ENCODE peak calls at places on chromosomes 4 and X, in four cellular contexts. One of them, this sample, is unnamed.

GRCh38 chrX:114390251-114390796 is 193.6 kb upstream of the HTR2C start:
- DNase-seq in upper lobe of left lung: peak
- DNase-seq in dorsolateral prefrontal cortex: no peak
- DNase-seq in AG09309: no peak
- DNase-seq in this sample: no peak

GRCh38 chrX:108114541-108114940 is 23.0 kb downstream of the ATG4A start:
- DNase-seq in upper lobe of left lung: no peak
- DNase-seq in dorsolateral prefrontal cortex: no peak
- DNase-seq in AG09309: no peak
- DNase-seq in this sample: no peak

GRCh38 chr4:121379276-121379675 is 1.5 kb downstream of the QRFPR start:
- DNase-seq in upper lobe of left lung: no peak
- DNase-seq in dorsolateral prefrontal cortex: no peak
- DNase-seq in AG09309: no peak
- DNase-seq in this sample: no peak

GRCh38 chr4:22483551-22483981 is 32.3 kb downstream of the ADGRA3 start:
- DNase-seq in upper lobe of left lung: no peak
- DNase-seq in dorsolateral prefrontal cortex: no peak
- DNase-seq in AG09309: peak
- DNase-seq in this sample: no peak

GRCh38 chr4:1716065-1716945 is 4.2 kb upstream of the SLBP start:
- DNase-seq in upper lobe of left lung: peak
- DNase-seq in dorsolateral prefrontal cortex: peak
- DNase-seq in AG09309: no peak
- DNase-seq in this sample: peak

GRCh38 chrX:133749951-133750350 is 235.4 kb downstream of the GPC3 start:
- DNase-seq in upper lobe of left lung: no peak
- DNase-seq in dorsolateral prefrontal cortex: no peak
- DNase-seq in AG09309: no peak
- DNase-seq in this sample: no peak

GRCh38 chr4:6272863-6273660 is 3.4 kb downstream of the WFS1 start:
- DNase-seq in upper lobe of left lung: peak
- DNase-seq in dorsolateral prefrontal cortex: no peak
- DNase-seq in AG09309: peak
- DNase-seq in this sample: no peak

GRCh38 chrX:12758291-12758690 is 32.9 kb upstream of the PRPS2 start:
- DNase-seq in upper lobe of left lung: no peak
- DNase-seq in dorsolateral prefrontal cortex: no peak
- DNase-seq in AG09309: no peak
- DNase-seq in this sample: no peak

GRCh38 chrX:50700921-50701320 is 113.1 kb downstream of the SHROOM4 start:
- DNase-seq in upper lobe of left lung: no peak
- DNase-seq in dorsolateral prefrontal cortex: no peak
- DNase-seq in AG09309: no peak
- DNase-seq in this sample: no peak

GRCh38 chrX:148495156-148495555 is 5.3 kb upstream of the AFF2 start:
- DNase-seq in upper lobe of left lung: no peak
- DNase-seq in dorsolateral prefrontal cortex: no peak
- DNase-seq in AG09309: no peak
- DNase-seq in this sample: no peak

GRCh38 chr4:15695240-15695699 is 7.6 kb upstream of the BST1 start:
- DNase-seq in upper lobe of left lung: no peak
- DNase-seq in dorsolateral prefrontal cortex: no peak
- DNase-seq in AG09309: peak
- DNase-seq in this sample: no peak

GRCh38 chrX:13076176-13076956 is 31.9 kb upstream of the FAM9C start:
- DNase-seq in upper lobe of left lung: no peak
- DNase-seq in dorsolateral prefrontal cortex: no peak
- DNase-seq in AG09309: no peak
- DNase-seq in this sample: no peak

GRCh38 chrX:10769165-10769564 is 148.8 kb upstream of the MID1 start:
- DNase-seq in upper lobe of left lung: no peak
- DNase-seq in dorsolateral prefrontal cortex: no peak
- DNase-seq in AG09309: no peak
- DNase-seq in this sample: peak

GRCh38 chr4:177494791-177495190 is 52.6 kb upstream of the AGA start:
- DNase-seq in upper lobe of left lung: no peak
- DNase-seq in dorsolateral prefrontal cortex: no peak
- DNase-seq in AG09309: no peak
- DNase-seq in this sample: no peak

GRCh38 chrX:142601792-142602191 is 396.7 kb upstream of the MAGEC2 start:
- DNase-seq in upper lobe of left lung: no peak
- DNase-seq in dorsolateral prefrontal cortex: no peak
- DNase-seq in AG09309: no peak
- DNase-seq in this sample: no peak

DNA sequence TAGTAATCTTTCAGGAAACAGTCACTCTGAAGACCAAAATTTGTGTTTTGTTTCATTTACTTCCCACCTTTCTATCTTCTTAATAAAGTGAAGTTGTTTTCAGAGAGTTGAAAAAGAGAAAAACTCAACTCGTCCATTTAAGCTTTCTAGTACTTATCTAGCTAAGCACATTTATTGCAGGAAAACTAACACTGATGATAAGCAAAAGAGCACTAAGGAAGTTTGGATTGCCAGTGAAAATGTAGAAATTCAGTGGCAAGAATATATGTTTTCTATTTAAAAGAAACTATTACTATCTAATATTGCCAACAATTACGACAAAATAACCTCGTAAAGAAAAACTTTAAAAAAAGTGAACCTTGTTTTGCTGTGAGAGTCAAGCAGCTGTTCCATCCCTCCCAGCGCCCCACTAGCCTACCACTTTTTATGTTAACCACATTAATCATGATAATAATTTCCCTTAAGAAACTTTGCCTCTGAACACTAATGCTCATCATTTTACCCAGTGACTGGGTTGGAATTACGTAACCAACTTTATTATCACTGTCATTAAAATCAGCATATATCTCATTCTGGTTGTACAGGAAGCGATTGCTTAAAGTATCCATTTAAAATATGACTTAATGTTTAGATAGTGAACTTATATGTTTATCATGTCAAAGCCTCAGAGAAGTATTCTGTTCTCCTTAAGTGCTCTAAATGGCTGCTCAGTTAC is 24.8 kb downstream of the SPRY1 start:
- DNase-seq in upper lobe of left lung: no peak
- DNase-seq in dorsolateral prefrontal cortex: no peak
- DNase-seq in AG09309: no peak
- DNase-seq in this sample: no peak
- H3K4me3 ChIP-seq in upper lobe of left lung: no peak
- H3K4me3 ChIP-seq in dorsolateral prefrontal cortex: no peak
- H3K4me3 ChIP-seq in AG09309: no peak
- H3K4me3 ChIP-seq in this sample: no peak

DNA sequence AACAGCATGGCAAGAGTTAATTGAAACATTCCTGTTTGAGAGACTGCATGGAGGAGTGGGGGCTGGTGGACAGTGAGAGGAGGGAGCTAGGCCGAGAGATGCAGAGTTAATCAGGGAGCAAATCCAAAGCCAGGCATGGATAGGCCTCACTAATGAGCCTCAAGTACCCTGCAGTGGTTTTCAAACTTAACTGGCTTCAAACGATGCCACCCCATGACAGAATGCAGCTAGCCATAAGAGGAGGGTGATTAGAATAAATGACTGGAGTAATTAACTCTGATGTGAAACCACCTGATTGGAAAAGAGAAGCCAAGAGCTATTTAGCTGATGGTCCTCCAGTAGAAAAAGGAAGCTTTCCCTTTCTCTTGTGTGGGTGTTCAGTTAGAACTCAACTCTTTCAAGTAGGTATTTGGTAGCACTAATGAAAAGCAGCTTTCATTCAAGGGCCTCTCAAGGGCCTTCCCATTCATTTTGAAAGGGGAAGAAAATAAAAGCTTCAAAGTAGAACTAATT is 215.4 kb upstream of the MAB21L2 start:
- DNase-seq in upper lobe of left lung: no peak
- DNase-seq in dorsolateral prefrontal cortex: no peak
- DNase-seq in AG09309: no peak
- DNase-seq in this sample: peak
- H3K4me3 ChIP-seq in upper lobe of left lung: no peak
- H3K4me3 ChIP-seq in dorsolateral prefrontal cortex: no peak
- H3K4me3 ChIP-seq in AG09309: no peak
- H3K4me3 ChIP-seq in this sample: no peak

DNA sequence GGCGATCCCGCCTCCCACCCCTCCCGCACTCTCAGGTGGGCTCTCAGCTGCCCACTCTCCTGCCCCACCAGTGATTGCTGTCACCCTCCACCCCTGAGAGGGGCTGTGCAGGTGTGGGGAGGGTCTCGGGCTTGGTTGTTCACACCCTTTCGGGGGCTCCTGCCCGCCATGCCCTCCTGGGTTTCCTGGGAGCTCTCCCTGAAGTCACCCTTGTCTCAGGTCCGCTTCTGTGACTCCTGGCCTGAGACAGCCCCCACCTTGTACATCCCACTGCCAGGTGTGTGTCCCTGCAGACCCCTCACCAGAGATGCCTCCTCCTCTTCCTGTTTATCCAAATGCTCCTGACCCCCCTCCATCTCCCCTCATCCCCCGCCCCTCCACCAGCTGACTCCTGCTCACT is 37.8 kb downstream of the ADRA2C start:
- DNase-seq in upper lobe of left lung: peak
- DNase-seq in dorsolateral prefrontal cortex: no peak
- DNase-seq in AG09309: no peak
- DNase-seq in this sample: no peak
- H3K4me3 ChIP-seq in upper lobe of left lung: no peak
- H3K4me3 ChIP-seq in dorsolateral prefrontal cortex: no peak
- H3K4me3 ChIP-seq in AG09309: no peak
- H3K4me3 ChIP-seq in this sample: no peak

GRCh38 chr4:88163286-88163685 is 4.8 kb upstream of the ABCG2 start:
- DNase-seq in upper lobe of left lung: no peak
- DNase-seq in dorsolateral prefrontal cortex: no peak
- DNase-seq in AG09309: no peak
- DNase-seq in this sample: no peak

GRCh38 chr4:88158360-88159136 is at the start of gene ABCG2:
- DNase-seq in upper lobe of left lung: peak
- DNase-seq in dorsolateral prefrontal cortex: peak
- DNase-seq in AG09309: no peak
- DNase-seq in this sample: peak

GRCh38 chr4:88162636-88163035 is 4.2 kb upstream of the ABCG2 start:
- DNase-seq in upper lobe of left lung: no peak
- DNase-seq in dorsolateral prefrontal cortex: no peak
- DNase-seq in AG09309: no peak
- DNase-seq in this sample: no peak

GRCh38 chr4:88158038-88158359 is 440 bp downstream of the ABCG2 start:
- DNase-seq in upper lobe of left lung: no peak
- DNase-seq in dorsolateral prefrontal cortex: no peak
- DNase-seq in AG09309: no peak
- DNase-seq in this sample: no peak

GRCh38 chr4:88159137-88159725 is 792 bp upstream of the ABCG2 start:
- DNase-seq in upper lobe of left lung: peak
- DNase-seq in dorsolateral prefrontal cortex: no peak
- DNase-seq in AG09309: no peak
- DNase-seq in this sample: no peak
- H3K4me3 ChIP-seq in upper lobe of left lung: peak
- H3K4me3 ChIP-seq in dorsolateral prefrontal cortex: peak
- H3K4me3 ChIP-seq in AG09309: peak
- H3K4me3 ChIP-seq in this sample: peak

DNA sequence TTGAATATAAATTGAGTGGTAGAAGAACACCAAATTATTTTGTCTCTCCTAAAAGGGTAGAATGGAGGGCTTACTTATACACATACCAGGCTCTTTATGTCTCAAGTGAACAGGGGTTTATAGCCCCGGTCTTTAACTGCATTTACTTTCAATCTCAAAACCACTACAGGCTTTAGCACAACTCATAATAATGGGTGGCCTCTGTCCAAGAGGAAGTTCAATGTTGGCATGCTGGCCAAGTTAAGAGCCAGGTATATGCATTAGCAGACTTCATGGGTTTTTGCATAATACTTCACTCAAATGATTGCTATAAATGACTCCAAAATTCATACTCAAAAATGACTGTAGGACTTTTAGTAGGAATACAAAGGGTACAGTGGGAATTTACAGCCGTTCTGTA is 118.5 kb upstream of the OTUD4 start:
- DNase-seq in upper lobe of left lung: no peak
- DNase-seq in dorsolateral prefrontal cortex: no peak
- DNase-seq in AG09309: no peak
- DNase-seq in this sample: no peak
- H3K4me3 ChIP-seq in upper lobe of left lung: no peak
- H3K4me3 ChIP-seq in dorsolateral prefrontal cortex: no peak
- H3K4me3 ChIP-seq in AG09309: no peak
- H3K4me3 ChIP-seq in this sample: no peak

GRCh38 chrX:49164589-49165360 is 2.2 kb downstream of the MAGIX start:
- DNase-seq in upper lobe of left lung: no peak
- DNase-seq in dorsolateral prefrontal cortex: no peak
- DNase-seq in AG09309: no peak
- DNase-seq in this sample: peak

GRCh38 chrX:49163555-49164419 is 1.2 kb downstream of the MAGIX start:
- DNase-seq in upper lobe of left lung: peak
- DNase-seq in dorsolateral prefrontal cortex: peak
- DNase-seq in AG09309: no peak
- DNase-seq in this sample: peak

GRCh38 chrX:49165901-49166881 is 3.6 kb downstream of the MAGIX start:
- DNase-seq in upper lobe of left lung: peak
- DNase-seq in dorsolateral prefrontal cortex: peak
- DNase-seq in AG09309: no peak
- DNase-seq in this sample: peak

GRCh38 chrX:49167740-49168108 is 4.0 kb upstream of the PLP2 start:
- DNase-seq in upper lobe of left lung: no peak
- DNase-seq in dorsolateral prefrontal cortex: no peak
- DNase-seq in AG09309: no peak
- DNase-seq in this sample: no peak

GRCh38 chrX:49166914-49167739 is 4.6 kb downstream of the MAGIX start:
- DNase-seq in upper lobe of left lung: peak
- DNase-seq in dorsolateral prefrontal cortex: no peak
- DNase-seq in AG09309: peak
- DNase-seq in this sample: peak
- H3K4me3 ChIP-seq in upper lobe of left lung: peak
- H3K4me3 ChIP-seq in dorsolateral prefrontal cortex: peak
- H3K4me3 ChIP-seq in AG09309: peak
- H3K4me3 ChIP-seq in this sample: peak

GRCh38 chr4:4329496-4329895 is 39.4 kb downstream of the ZBTB49 start:
- DNase-seq in upper lobe of left lung: no peak
- DNase-seq in dorsolateral prefrontal cortex: no peak
- DNase-seq in AG09309: no peak
- DNase-seq in this sample: no peak

GRCh38 chr4:4332529-4332928 is 42.5 kb downstream of the ZBTB49 start:
- DNase-seq in upper lobe of left lung: no peak
- DNase-seq in dorsolateral prefrontal cortex: no peak
- DNase-seq in AG09309: no peak
- DNase-seq in this sample: no peak

GRCh38 chr4:4333265-4333706 is 43.2 kb downstream of the ZBTB49 start:
- DNase-seq in upper lobe of left lung: no peak
- DNase-seq in dorsolateral prefrontal cortex: no peak
- DNase-seq in AG09309: peak
- DNase-seq in this sample: no peak

GRCh38 chr4:4328840-4329239 is 38.8 kb downstream of the ZBTB49 start:
- DNase-seq in upper lobe of left lung: no peak
- DNase-seq in dorsolateral prefrontal cortex: no peak
- DNase-seq in AG09309: no peak
- DNase-seq in this sample: no peak

DNA sequence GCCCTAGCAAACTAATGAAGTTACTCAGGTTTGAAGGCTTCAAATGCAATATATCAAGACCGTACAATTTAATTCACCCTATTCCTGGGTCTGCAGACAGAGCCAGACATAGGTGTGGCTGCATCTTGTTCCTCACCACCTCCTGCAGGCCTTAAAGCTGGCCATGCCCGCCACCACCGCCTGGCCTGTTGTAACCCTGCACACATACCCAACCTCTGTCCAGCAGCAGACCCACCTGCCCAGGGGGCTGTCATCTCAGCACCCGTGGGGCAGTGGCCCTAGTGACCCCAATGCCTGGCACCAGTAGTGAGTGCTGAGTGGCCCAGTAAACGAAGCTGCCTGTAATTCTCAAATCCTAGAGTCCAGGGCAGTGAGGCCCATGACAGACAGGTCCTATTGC is 40.7 kb downstream of the ZBTB49 start:
- DNase-seq in upper lobe of left lung: no peak
- DNase-seq in dorsolateral prefrontal cortex: no peak
- DNase-seq in AG09309: no peak
- DNase-seq in this sample: no peak
- H3K4me3 ChIP-seq in upper lobe of left lung: no peak
- H3K4me3 ChIP-seq in dorsolateral prefrontal cortex: no peak
- H3K4me3 ChIP-seq in AG09309: no peak
- H3K4me3 ChIP-seq in this sample: no peak

This sample was measured in H7.